ENCODE peak calls at places on chromosome 19, in nine cellular contexts. One of them, this sample, is unnamed.

GRCh38 chr19:53868091-53868891 is 608 bp downstream of the MYADM start:
- DNase-seq in astrocyte of the cerebellum: no peak
- DNase-seq in endothelial cell of umbilical vein: peak; percentile 40
- DNase-seq in fibroblast of lung: peak; percentile 58
- DNase-seq in left lung: peak; percentile 72
- DNase-seq in tibial nerve: no peak
- DNase-seq in AG09309: no peak
- DNase-seq in SK-N-SH: peak; percentile 67
- DNase-seq in mammary epithelial cell: peak; percentile 37
- DNase-seq in this sample: no peak

GRCh38 chr19:2453431-2454025 is 3.2 kb downstream of the LMNB2 start:
- DNase-seq in astrocyte of the cerebellum: no peak
- DNase-seq in endothelial cell of umbilical vein: no peak
- DNase-seq in fibroblast of lung: no peak
- DNase-seq in left lung: no peak
- DNase-seq in tibial nerve: no peak
- DNase-seq in AG09309: no peak
- DNase-seq in SK-N-SH: no peak
- DNase-seq in mammary epithelial cell: no peak
- DNase-seq in this sample: no peak

GRCh38 chr19:58181902-58182576 is 822 bp upstream of the ZNF274 start:
- DNase-seq in astrocyte of the cerebellum: no peak
- DNase-seq in endothelial cell of umbilical vein: peak; percentile 30
- DNase-seq in fibroblast of lung: no peak
- DNase-seq in left lung: no peak
- DNase-seq in tibial nerve: peak; percentile 21
- DNase-seq in AG09309: no peak
- DNase-seq in SK-N-SH: no peak
- DNase-seq in mammary epithelial cell: peak; percentile 30
- DNase-seq in this sample: no peak

GRCh38 chr19:57210381-57210780 is 19.1 kb downstream of the ZNF264 start:
- DNase-seq in astrocyte of the cerebellum: no peak
- DNase-seq in endothelial cell of umbilical vein: no peak
- DNase-seq in fibroblast of lung: no peak
- DNase-seq in left lung: no peak
- DNase-seq in tibial nerve: no peak
- DNase-seq in AG09309: no peak
- DNase-seq in SK-N-SH: no peak
- DNase-seq in mammary epithelial cell: no peak
- DNase-seq in this sample: no peak

GRCh38 chr19:4493929-4494690 is 22.0 kb downstream of the HDGFL2 start:
- DNase-seq in astrocyte of the cerebellum: no peak
- DNase-seq in endothelial cell of umbilical vein: no peak
- DNase-seq in fibroblast of lung: no peak
- DNase-seq in left lung: no peak
- DNase-seq in tibial nerve: no peak
- DNase-seq in AG09309: no peak
- DNase-seq in SK-N-SH: no peak
- DNase-seq in mammary epithelial cell: no peak
- DNase-seq in this sample: no peak

GRCh38 chr19:47540748-47541147 is 25.9 kb upstream of the NAPA start:
- DNase-seq in astrocyte of the cerebellum: peak; percentile 9
- DNase-seq in endothelial cell of umbilical vein: no peak
- DNase-seq in fibroblast of lung: peak; percentile 21
- DNase-seq in left lung: no peak
- DNase-seq in tibial nerve: no peak
- DNase-seq in AG09309: peak; percentile 11
- DNase-seq in SK-N-SH: no peak
- DNase-seq in mammary epithelial cell: no peak
- DNase-seq in this sample: no peak

GRCh38 chr19:51751655-51752054 is at the start of gene FPR1:
- DNase-seq in astrocyte of the cerebellum: no peak
- DNase-seq in endothelial cell of umbilical vein: no peak
- DNase-seq in fibroblast of lung: peak; percentile 53
- DNase-seq in left lung: no peak
- DNase-seq in tibial nerve: peak; percentile 29
- DNase-seq in AG09309: no peak
- DNase-seq in SK-N-SH: no peak
- DNase-seq in mammary epithelial cell: peak; percentile 95
- DNase-seq in this sample: no peak

GRCh38 chr19:18259848-18260247 is 14.4 kb downstream of the IQCN start:
- DNase-seq in astrocyte of the cerebellum: no peak
- DNase-seq in endothelial cell of umbilical vein: no peak
- DNase-seq in fibroblast of lung: no peak
- DNase-seq in left lung: no peak
- DNase-seq in tibial nerve: no peak
- DNase-seq in AG09309: no peak
- DNase-seq in SK-N-SH: no peak
- DNase-seq in mammary epithelial cell: no peak
- DNase-seq in this sample: no peak

GRCh38 chr19:45953676-45954075 is 20.0 kb downstream of the NOVA2 start:
- DNase-seq in astrocyte of the cerebellum: no peak
- DNase-seq in endothelial cell of umbilical vein: no peak
- DNase-seq in fibroblast of lung: peak; percentile 76
- DNase-seq in left lung: no peak
- DNase-seq in tibial nerve: no peak
- DNase-seq in AG09309: no peak
- DNase-seq in SK-N-SH: no peak
- DNase-seq in mammary epithelial cell: peak; percentile 19
- DNase-seq in this sample: no peak

GRCh38 chr19:58196911-58197616 is 14.2 kb downstream of the ZNF274 start:
- DNase-seq in astrocyte of the cerebellum: no peak
- DNase-seq in endothelial cell of umbilical vein: peak; percentile 38
- DNase-seq in fibroblast of lung: peak; percentile 36
- DNase-seq in left lung: no peak
- DNase-seq in tibial nerve: no peak
- DNase-seq in AG09309: no peak
- DNase-seq in SK-N-SH: no peak
- DNase-seq in mammary epithelial cell: peak; percentile 31
- DNase-seq in this sample: no peak

GRCh38 chr19:51140441-51140840 is 1.7 kb upstream of the SIGLEC7 start:
- DNase-seq in astrocyte of the cerebellum: no peak
- DNase-seq in endothelial cell of umbilical vein: no peak
- DNase-seq in fibroblast of lung: no peak
- DNase-seq in left lung: no peak
- DNase-seq in tibial nerve: no peak
- DNase-seq in AG09309: no peak
- DNase-seq in SK-N-SH: no peak
- DNase-seq in mammary epithelial cell: no peak
- DNase-seq in this sample: no peak

GRCh38 chr19:58560921-58561320 is 2.5 kb upstream of the UBE2M start:
- DNase-seq in astrocyte of the cerebellum: no peak
- DNase-seq in endothelial cell of umbilical vein: no peak
- DNase-seq in fibroblast of lung: no peak
- DNase-seq in left lung: no peak
- DNase-seq in tibial nerve: no peak
- DNase-seq in AG09309: no peak
- DNase-seq in SK-N-SH: no peak
- DNase-seq in mammary epithelial cell: no peak
- DNase-seq in this sample: no peak

GRCh38 chr19:28519950-28520861 is 692.7 kb downstream of the UQCRFS1 start:
- DNase-seq in astrocyte of the cerebellum: peak; percentile 19
- DNase-seq in endothelial cell of umbilical vein: no peak
- DNase-seq in fibroblast of lung: peak; percentile 72
- DNase-seq in left lung: no peak
- DNase-seq in tibial nerve: no peak
- DNase-seq in AG09309: no peak
- DNase-seq in SK-N-SH: no peak
- DNase-seq in mammary epithelial cell: no peak
- DNase-seq in this sample: no peak

GRCh38 chr19:39843919-39844793 is 2.0 kb downstream of the FBL start:
- DNase-seq in astrocyte of the cerebellum: peak; percentile 42
- DNase-seq in endothelial cell of umbilical vein: peak; percentile 61
- DNase-seq in fibroblast of lung: peak; percentile 32
- DNase-seq in left lung: no peak
- DNase-seq in tibial nerve: peak; percentile 71
- DNase-seq in AG09309: no peak
- DNase-seq in SK-N-SH: peak; percentile 50
- DNase-seq in mammary epithelial cell: peak; percentile 25
- DNase-seq in this sample: no peak

GRCh38 chr19:16581145-16581970 is 9.1 kb upstream of the SLC35E1 start:
- DNase-seq in astrocyte of the cerebellum: no peak
- DNase-seq in endothelial cell of umbilical vein: no peak
- DNase-seq in fibroblast of lung: no peak
- DNase-seq in left lung: no peak
- DNase-seq in tibial nerve: no peak
- DNase-seq in AG09309: no peak
- DNase-seq in SK-N-SH: no peak
- DNase-seq in mammary epithelial cell: no peak
- DNase-seq in this sample: no peak

DNA sequence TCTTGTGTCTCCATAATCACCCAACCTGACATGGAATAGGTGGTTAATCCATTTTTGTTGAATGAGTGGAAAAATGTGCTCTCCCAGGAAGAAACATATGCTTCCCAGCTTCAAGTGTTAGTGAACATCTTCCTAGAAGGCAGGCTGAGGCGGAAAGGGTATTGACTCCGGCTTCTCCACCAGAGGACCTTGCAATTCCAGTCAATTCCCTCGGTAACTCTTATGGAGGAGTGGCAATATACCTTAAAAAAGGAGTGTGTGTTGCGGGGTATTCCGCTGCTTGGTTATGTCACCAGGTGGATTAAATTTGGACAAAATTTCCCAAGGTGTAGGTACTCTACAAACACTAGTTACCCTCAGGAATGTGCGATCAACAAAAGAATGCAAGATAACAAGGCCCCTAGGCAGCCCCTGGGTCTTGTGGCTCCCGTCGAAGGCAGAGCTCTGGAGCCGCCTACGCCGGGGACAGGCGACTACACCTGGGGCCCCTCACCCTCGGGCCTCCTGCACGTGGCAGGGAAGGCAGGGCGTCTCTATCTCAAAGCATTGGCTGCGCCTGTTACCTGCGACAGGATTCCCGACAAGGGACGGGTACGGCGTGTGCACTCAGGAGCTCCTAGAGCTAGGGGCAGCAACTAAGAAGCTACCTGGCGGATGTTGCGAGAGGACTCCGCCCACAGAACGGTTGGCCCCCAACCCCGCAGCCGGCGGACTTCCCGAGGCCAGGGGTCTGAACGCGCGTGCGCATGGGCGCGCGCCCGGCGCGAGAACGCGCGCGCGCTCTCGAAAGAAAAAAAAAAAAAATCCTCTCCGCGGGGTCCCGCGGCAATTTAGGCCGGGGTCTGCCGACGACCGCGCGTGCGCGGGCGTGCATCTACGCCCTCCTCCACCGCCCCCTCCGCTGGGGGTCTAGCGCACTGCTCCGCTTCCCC is at the start of gene WDR87:
- DNase-seq in astrocyte of the cerebellum: no peak
- DNase-seq in endothelial cell of umbilical vein: no peak
- DNase-seq in fibroblast of lung: peak; percentile 24
- DNase-seq in left lung: peak; percentile 51
- DNase-seq in tibial nerve: no peak
- DNase-seq in AG09309: no peak
- DNase-seq in SK-N-SH: peak; percentile 95
- DNase-seq in mammary epithelial cell: peak; percentile 31
- DNase-seq in this sample: no peak
- TF ChIP-seq CTCF in astrocyte of the cerebellum: peak; percentile 21
- TF ChIP-seq CTCF in endothelial cell of umbilical vein: no peak
- TF ChIP-seq CTCF in fibroblast of lung: no peak
- TF ChIP-seq CTCF in left lung: no peak
- TF ChIP-seq CTCF in tibial nerve: no peak
- TF ChIP-seq CTCF in AG09309: no peak
- TF ChIP-seq CTCF in SK-N-SH: no peak
- TF ChIP-seq CTCF in mammary epithelial cell: no peak
- TF ChIP-seq CTCF in this sample: no peak

GRCh38 chr19:290539-291521 is at the start of gene PLPP2:
- DNase-seq in astrocyte of the cerebellum: no peak
- DNase-seq in endothelial cell of umbilical vein: no peak
- DNase-seq in fibroblast of lung: peak; percentile 35
- DNase-seq in left lung: no peak
- DNase-seq in tibial nerve: no peak
- DNase-seq in AG09309: no peak
- DNase-seq in SK-N-SH: peak; percentile 76
- DNase-seq in mammary epithelial cell: peak; percentile 78
- DNase-seq in this sample: no peak
- H3K4me3 ChIP-seq in astrocyte of the cerebellum: peak within 1 kb of the TSS; percentile 57
- H3K4me3 ChIP-seq in endothelial cell of umbilical vein: no peak within 1 kb of the TSS
- H3K4me3 ChIP-seq in fibroblast of lung: peak within 1 kb of the TSS; percentile 38
- H3K4me3 ChIP-seq in left lung: peak within 1 kb of the TSS; percentile 42
- H3K4me3 ChIP-seq in tibial nerve: peak within 1 kb of the TSS; percentile 30
- H3K4me3 ChIP-seq in AG09309: peak within 1 kb of the TSS; percentile 32
- H3K4me3 ChIP-seq in SK-N-SH: peak within 1 kb of the TSS; percentile 52
- H3K4me3 ChIP-seq in mammary epithelial cell: peak within 1 kb of the TSS; percentile 53
- H3K4me3 ChIP-seq in this sample: peak within 1 kb of the TSS; percentile 58

DNA sequence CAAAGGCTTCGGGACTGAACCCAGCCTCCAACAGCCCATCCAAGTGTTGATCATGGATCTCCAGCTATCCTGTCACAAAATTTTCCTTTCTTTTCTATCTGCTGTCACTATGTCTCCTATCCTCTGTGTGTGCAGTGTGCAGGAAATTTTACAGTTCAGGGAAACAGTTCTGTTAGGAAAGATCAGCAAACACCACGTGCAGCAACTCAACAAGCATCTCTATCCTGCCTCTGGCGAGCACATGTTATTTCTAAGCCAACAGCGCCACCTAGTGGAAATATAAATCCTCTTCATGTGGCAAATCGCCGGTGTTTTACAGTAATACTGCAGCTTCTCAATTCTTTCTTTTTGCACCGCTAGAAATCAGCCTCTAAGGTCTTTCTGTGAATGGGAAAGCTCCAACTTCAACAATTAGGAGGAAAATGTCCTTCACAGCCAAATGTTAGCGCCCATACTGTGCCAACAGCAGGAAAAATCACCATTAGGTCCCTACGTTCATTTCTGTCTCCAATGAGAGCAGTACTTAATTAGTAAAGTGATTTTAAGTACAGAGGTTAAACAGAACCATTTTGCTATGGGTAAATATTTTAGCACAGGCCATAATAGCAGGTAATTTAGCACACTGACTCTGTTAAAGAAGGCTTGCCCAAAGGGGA is 21.3 kb upstream of the ZNF181 start:
- DNase-seq in astrocyte of the cerebellum: peak; percentile 57
- DNase-seq in endothelial cell of umbilical vein: peak; percentile 75
- DNase-seq in fibroblast of lung: peak; percentile 59
- DNase-seq in left lung: no peak
- DNase-seq in tibial nerve: peak; percentile 53
- DNase-seq in AG09309: peak; percentile 52
- DNase-seq in SK-N-SH: peak; percentile 55
- DNase-seq in mammary epithelial cell: peak; percentile 61
- DNase-seq in this sample: peak; percentile 38
- TF ChIP-seq CTCF in astrocyte of the cerebellum: peak; percentile 48
- TF ChIP-seq CTCF in endothelial cell of umbilical vein: peak; percentile 39
- TF ChIP-seq CTCF in fibroblast of lung: peak; percentile 61
- TF ChIP-seq CTCF in left lung: peak; percentile 76
- TF ChIP-seq CTCF in tibial nerve: peak; percentile 75
- TF ChIP-seq CTCF in AG09309: peak; percentile 53
- TF ChIP-seq CTCF in SK-N-SH: peak; percentile 71
- TF ChIP-seq CTCF in mammary epithelial cell: peak; percentile 46
- TF ChIP-seq CTCF in this sample: peak; percentile 65

DNA sequence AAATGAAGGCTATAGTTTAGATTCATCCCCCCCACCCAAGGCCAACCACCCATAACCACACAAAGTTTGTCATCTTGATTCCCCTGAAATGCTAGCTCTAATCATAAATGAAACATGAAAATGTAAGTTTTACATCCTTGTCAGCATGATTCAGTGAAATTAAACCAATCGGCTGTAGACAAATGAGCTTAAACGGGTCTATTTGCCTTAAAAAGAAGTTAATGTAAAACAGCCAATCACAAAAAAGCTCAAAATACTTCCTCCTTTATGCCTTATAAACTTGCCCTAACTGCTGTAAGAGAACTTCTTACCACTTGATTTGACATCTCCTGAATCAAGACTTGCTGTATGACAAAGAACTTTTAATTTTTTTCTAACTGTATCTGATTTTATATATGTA is 34.5 kb upstream of the MRI1 start:
- DNase-seq in astrocyte of the cerebellum: no peak
- DNase-seq in endothelial cell of umbilical vein: no peak
- DNase-seq in fibroblast of lung: peak; percentile 56
- DNase-seq in left lung: no peak
- DNase-seq in tibial nerve: no peak
- DNase-seq in AG09309: no peak
- DNase-seq in SK-N-SH: no peak
- DNase-seq in mammary epithelial cell: no peak
- DNase-seq in this sample: no peak
- H3K4me3 ChIP-seq in astrocyte of the cerebellum: no peak overlapping the region
- H3K4me3 ChIP-seq in endothelial cell of umbilical vein: no peak overlapping the region
- H3K4me3 ChIP-seq in fibroblast of lung: no peak overlapping the region
- H3K4me3 ChIP-seq in left lung: no peak overlapping the region
- H3K4me3 ChIP-seq in tibial nerve: no peak overlapping the region
- H3K4me3 ChIP-seq in AG09309: no peak overlapping the region
- H3K4me3 ChIP-seq in SK-N-SH: no peak overlapping the region
- H3K4me3 ChIP-seq in mammary epithelial cell: no peak overlapping the region
- H3K4me3 ChIP-seq in this sample: no peak overlapping the region